ENCODE peak calls at places on chromosomes 7 and 10, in eight cellular contexts. One of them, this sample, is unnamed.

GRCh38 chr10:133308431-133309110 is at the start of the genes TUBGCP2 and ZNF511:
- DNase-seq in activated T-helper 1 cell treated with anti-CD3 and anti-CD28 coated beads, Interleukin-12 subunit alpha, Interleukin-12 subunit beta, Interleukin-2, Interleukin-4 antibody, amounts not matched to agents 30 ng/mL and 10 ng/mL and 1 ng/mL, durations not matched to agents 14 hours and 24 hours and 36 hours: peak
- DNase-seq in GM23338: peak
- DNase-seq in stimulated activated CD4-positive, alpha-beta T cell treated with anti-CD3 and anti-CD28 coated beads, Interleukin-15, amount 100 ng/mL, for 24 hours: peak
- DNase-seq in heart left ventricle: peak
- DNase-seq in kidney epithelial cell: no peak
- DNase-seq in ELR: peak
- DNase-seq in activated CD4-positive, CD25-positive, alpha-beta regulatory T cell: peak
- DNase-seq in this sample: peak

GRCh38 chr10:102678842-102679289 is 34.6 kb downstream of the TRIM8 start:
- DNase-seq in activated T-helper 1 cell treated with anti-CD3 and anti-CD28 coated beads, Interleukin-12 subunit alpha, Interleukin-12 subunit beta, Interleukin-2, Interleukin-4 antibody, amounts not matched to agents 30 ng/mL and 10 ng/mL and 1 ng/mL, durations not matched to agents 14 hours and 24 hours and 36 hours: no peak
- DNase-seq in GM23338: peak
- DNase-seq in stimulated activated CD4-positive, alpha-beta T cell treated with anti-CD3 and anti-CD28 coated beads, Interleukin-15, amount 100 ng/mL, for 24 hours: peak
- DNase-seq in heart left ventricle: peak
- DNase-seq in kidney epithelial cell: no peak
- DNase-seq in ELR: peak
- DNase-seq in activated CD4-positive, CD25-positive, alpha-beta regulatory T cell: no peak
- DNase-seq in this sample: peak

GRCh38 chr10:111128331-111129167 is 51.7 kb downstream of the ADRA2A start:
- DNase-seq in activated T-helper 1 cell treated with anti-CD3 and anti-CD28 coated beads, Interleukin-12 subunit alpha, Interleukin-12 subunit beta, Interleukin-2, Interleukin-4 antibody, amounts not matched to agents 30 ng/mL and 10 ng/mL and 1 ng/mL, durations not matched to agents 14 hours and 24 hours and 36 hours: no peak
- DNase-seq in GM23338: no peak
- DNase-seq in stimulated activated CD4-positive, alpha-beta T cell treated with anti-CD3 and anti-CD28 coated beads, Interleukin-15, amount 100 ng/mL, for 24 hours: no peak
- DNase-seq in heart left ventricle: no peak
- DNase-seq in kidney epithelial cell: peak
- DNase-seq in ELR: peak
- DNase-seq in activated CD4-positive, CD25-positive, alpha-beta regulatory T cell: no peak
- DNase-seq in this sample: no peak

GRCh38 chr7:44949315-44949714 is 29.5 kb downstream of the MYO1G start:
- DNase-seq in activated T-helper 1 cell treated with anti-CD3 and anti-CD28 coated beads, Interleukin-12 subunit alpha, Interleukin-12 subunit beta, Interleukin-2, Interleukin-4 antibody, amounts not matched to agents 30 ng/mL and 10 ng/mL and 1 ng/mL, durations not matched to agents 14 hours and 24 hours and 36 hours: no peak
- DNase-seq in GM23338: no peak
- DNase-seq in stimulated activated CD4-positive, alpha-beta T cell treated with anti-CD3 and anti-CD28 coated beads, Interleukin-15, amount 100 ng/mL, for 24 hours: no peak
- DNase-seq in heart left ventricle: no peak
- DNase-seq in kidney epithelial cell: no peak
- DNase-seq in ELR: no peak
- DNase-seq in activated CD4-positive, CD25-positive, alpha-beta regulatory T cell: no peak
- DNase-seq in this sample: no peak

GRCh38 chr7:46285856-46286255 is 364.8 kb upstream of the IGFBP3 start:
- DNase-seq in activated T-helper 1 cell treated with anti-CD3 and anti-CD28 coated beads, Interleukin-12 subunit alpha, Interleukin-12 subunit beta, Interleukin-2, Interleukin-4 antibody, amounts not matched to agents 30 ng/mL and 10 ng/mL and 1 ng/mL, durations not matched to agents 14 hours and 24 hours and 36 hours: no peak
- DNase-seq in GM23338: no peak
- DNase-seq in stimulated activated CD4-positive, alpha-beta T cell treated with anti-CD3 and anti-CD28 coated beads, Interleukin-15, amount 100 ng/mL, for 24 hours: no peak
- DNase-seq in heart left ventricle: no peak
- DNase-seq in kidney epithelial cell: no peak
- DNase-seq in ELR: no peak
- DNase-seq in activated CD4-positive, CD25-positive, alpha-beta regulatory T cell: no peak
- DNase-seq in this sample: no peak

GRCh38 chr7:43612599-43613589 is 30.0 kb downstream of the STK17A start:
- DNase-seq in activated T-helper 1 cell treated with anti-CD3 and anti-CD28 coated beads, Interleukin-12 subunit alpha, Interleukin-12 subunit beta, Interleukin-2, Interleukin-4 antibody, amounts not matched to agents 30 ng/mL and 10 ng/mL and 1 ng/mL, durations not matched to agents 14 hours and 24 hours and 36 hours: no peak
- DNase-seq in GM23338: no peak
- DNase-seq in stimulated activated CD4-positive, alpha-beta T cell treated with anti-CD3 and anti-CD28 coated beads, Interleukin-15, amount 100 ng/mL, for 24 hours: peak
- DNase-seq in heart left ventricle: no peak
- DNase-seq in kidney epithelial cell: no peak
- DNase-seq in ELR: no peak
- DNase-seq in activated CD4-positive, CD25-positive, alpha-beta regulatory T cell: no peak
- DNase-seq in this sample: peak

GRCh38 chr7:136528329-136528728 is 340.1 kb upstream of the CHRM2 start:
- DNase-seq in activated T-helper 1 cell treated with anti-CD3 and anti-CD28 coated beads, Interleukin-12 subunit alpha, Interleukin-12 subunit beta, Interleukin-2, Interleukin-4 antibody, amounts not matched to agents 30 ng/mL and 10 ng/mL and 1 ng/mL, durations not matched to agents 14 hours and 24 hours and 36 hours: no peak
- DNase-seq in GM23338: no peak
- DNase-seq in stimulated activated CD4-positive, alpha-beta T cell treated with anti-CD3 and anti-CD28 coated beads, Interleukin-15, amount 100 ng/mL, for 24 hours: no peak
- DNase-seq in heart left ventricle: no peak
- DNase-seq in kidney epithelial cell: peak
- DNase-seq in ELR: peak
- DNase-seq in activated CD4-positive, CD25-positive, alpha-beta regulatory T cell: no peak
- DNase-seq in this sample: no peak

GRCh38 chr10:12643279-12643678 is 293.9 kb downstream of the CAMK1D start:
- DNase-seq in activated T-helper 1 cell treated with anti-CD3 and anti-CD28 coated beads, Interleukin-12 subunit alpha, Interleukin-12 subunit beta, Interleukin-2, Interleukin-4 antibody, amounts not matched to agents 30 ng/mL and 10 ng/mL and 1 ng/mL, durations not matched to agents 14 hours and 24 hours and 36 hours: no peak
- DNase-seq in GM23338: peak
- DNase-seq in stimulated activated CD4-positive, alpha-beta T cell treated with anti-CD3 and anti-CD28 coated beads, Interleukin-15, amount 100 ng/mL, for 24 hours: no peak
- DNase-seq in heart left ventricle: no peak
- DNase-seq in kidney epithelial cell: no peak
- DNase-seq in ELR: no peak
- DNase-seq in activated CD4-positive, CD25-positive, alpha-beta regulatory T cell: no peak
- DNase-seq in this sample: no peak

GRCh38 chr7:147432068-147432467 is 1158.5 kb upstream of the C7orf33 start:
- DNase-seq in activated T-helper 1 cell treated with anti-CD3 and anti-CD28 coated beads, Interleukin-12 subunit alpha, Interleukin-12 subunit beta, Interleukin-2, Interleukin-4 antibody, amounts not matched to agents 30 ng/mL and 10 ng/mL and 1 ng/mL, durations not matched to agents 14 hours and 24 hours and 36 hours: no peak
- DNase-seq in GM23338: peak
- DNase-seq in stimulated activated CD4-positive, alpha-beta T cell treated with anti-CD3 and anti-CD28 coated beads, Interleukin-15, amount 100 ng/mL, for 24 hours: no peak
- DNase-seq in heart left ventricle: no peak
- DNase-seq in kidney epithelial cell: no peak
- DNase-seq in ELR: peak
- DNase-seq in activated CD4-positive, CD25-positive, alpha-beta regulatory T cell: no peak
- DNase-seq in this sample: no peak

GRCh38 chr10:49484501-49485230 is 54.3 kb downstream of the ERCC6 start:
- DNase-seq in activated T-helper 1 cell treated with anti-CD3 and anti-CD28 coated beads, Interleukin-12 subunit alpha, Interleukin-12 subunit beta, Interleukin-2, Interleukin-4 antibody, amounts not matched to agents 30 ng/mL and 10 ng/mL and 1 ng/mL, durations not matched to agents 14 hours and 24 hours and 36 hours: no peak
- DNase-seq in GM23338: no peak
- DNase-seq in stimulated activated CD4-positive, alpha-beta T cell treated with anti-CD3 and anti-CD28 coated beads, Interleukin-15, amount 100 ng/mL, for 24 hours: no peak
- DNase-seq in heart left ventricle: no peak
- DNase-seq in kidney epithelial cell: no peak
- DNase-seq in ELR: peak
- DNase-seq in activated CD4-positive, CD25-positive, alpha-beta regulatory T cell: no peak
- DNase-seq in this sample: no peak

GRCh38 chr10:110501142-110501937 is 3.6 kb downstream of the DUSP5 start:
- DNase-seq in activated T-helper 1 cell treated with anti-CD3 and anti-CD28 coated beads, Interleukin-12 subunit alpha, Interleukin-12 subunit beta, Interleukin-2, Interleukin-4 antibody, amounts not matched to agents 30 ng/mL and 10 ng/mL and 1 ng/mL, durations not matched to agents 14 hours and 24 hours and 36 hours: peak
- DNase-seq in GM23338: peak
- DNase-seq in stimulated activated CD4-positive, alpha-beta T cell treated with anti-CD3 and anti-CD28 coated beads, Interleukin-15, amount 100 ng/mL, for 24 hours: peak
- DNase-seq in heart left ventricle: peak
- DNase-seq in kidney epithelial cell: peak
- DNase-seq in ELR: peak
- DNase-seq in activated CD4-positive, CD25-positive, alpha-beta regulatory T cell: peak
- DNase-seq in this sample: peak

GRCh38 chr10:74081192-74081803 is 69.3 kb downstream of the AP3M1 start:
- DNase-seq in activated T-helper 1 cell treated with anti-CD3 and anti-CD28 coated beads, Interleukin-12 subunit alpha, Interleukin-12 subunit beta, Interleukin-2, Interleukin-4 antibody, amounts not matched to agents 30 ng/mL and 10 ng/mL and 1 ng/mL, durations not matched to agents 14 hours and 24 hours and 36 hours: peak
- DNase-seq in GM23338: peak
- DNase-seq in stimulated activated CD4-positive, alpha-beta T cell treated with anti-CD3 and anti-CD28 coated beads, Interleukin-15, amount 100 ng/mL, for 24 hours: peak
- DNase-seq in heart left ventricle: no peak
- DNase-seq in kidney epithelial cell: no peak
- DNase-seq in ELR: peak
- DNase-seq in activated CD4-positive, CD25-positive, alpha-beta regulatory T cell: no peak
- DNase-seq in this sample: peak

GRCh38 chr10:77926566-77927342 is at the start of gene DLG5:
- DNase-seq in activated T-helper 1 cell treated with anti-CD3 and anti-CD28 coated beads, Interleukin-12 subunit alpha, Interleukin-12 subunit beta, Interleukin-2, Interleukin-4 antibody, amounts not matched to agents 30 ng/mL and 10 ng/mL and 1 ng/mL, durations not matched to agents 14 hours and 24 hours and 36 hours: peak
- DNase-seq in GM23338: peak
- DNase-seq in stimulated activated CD4-positive, alpha-beta T cell treated with anti-CD3 and anti-CD28 coated beads, Interleukin-15, amount 100 ng/mL, for 24 hours: peak
- DNase-seq in heart left ventricle: peak
- DNase-seq in kidney epithelial cell: no peak
- DNase-seq in ELR: peak
- DNase-seq in activated CD4-positive, CD25-positive, alpha-beta regulatory T cell: no peak
- DNase-seq in this sample: peak

GRCh38 chr7:132964886-132965285 is 117.0 kb downstream of the CHCHD3 start:
- DNase-seq in activated T-helper 1 cell treated with anti-CD3 and anti-CD28 coated beads, Interleukin-12 subunit alpha, Interleukin-12 subunit beta, Interleukin-2, Interleukin-4 antibody, amounts not matched to agents 30 ng/mL and 10 ng/mL and 1 ng/mL, durations not matched to agents 14 hours and 24 hours and 36 hours: no peak
- DNase-seq in GM23338: no peak
- DNase-seq in stimulated activated CD4-positive, alpha-beta T cell treated with anti-CD3 and anti-CD28 coated beads, Interleukin-15, amount 100 ng/mL, for 24 hours: no peak
- DNase-seq in heart left ventricle: no peak
- DNase-seq in kidney epithelial cell: no peak
- DNase-seq in ELR: no peak
- DNase-seq in activated CD4-positive, CD25-positive, alpha-beta regulatory T cell: no peak
- DNase-seq in this sample: no peak

GRCh38 chr10:69861251-69862240 is 59.8 kb downstream of the COL13A1 start:
- DNase-seq in activated T-helper 1 cell treated with anti-CD3 and anti-CD28 coated beads, Interleukin-12 subunit alpha, Interleukin-12 subunit beta, Interleukin-2, Interleukin-4 antibody, amounts not matched to agents 30 ng/mL and 10 ng/mL and 1 ng/mL, durations not matched to agents 14 hours and 24 hours and 36 hours: no peak
- DNase-seq in GM23338: peak
- DNase-seq in stimulated activated CD4-positive, alpha-beta T cell treated with anti-CD3 and anti-CD28 coated beads, Interleukin-15, amount 100 ng/mL, for 24 hours: no peak
- DNase-seq in heart left ventricle: no peak
- DNase-seq in kidney epithelial cell: peak
- DNase-seq in ELR: peak
- DNase-seq in activated CD4-positive, CD25-positive, alpha-beta regulatory T cell: no peak
- DNase-seq in this sample: peak

GRCh38 chr10:62093863-62094291 is 174.8 kb downstream of the RTKN2 start:
- DNase-seq in activated T-helper 1 cell treated with anti-CD3 and anti-CD28 coated beads, Interleukin-12 subunit alpha, Interleukin-12 subunit beta, Interleukin-2, Interleukin-4 antibody, amounts not matched to agents 30 ng/mL and 10 ng/mL and 1 ng/mL, durations not matched to agents 14 hours and 24 hours and 36 hours: no peak
- DNase-seq in GM23338: no peak
- DNase-seq in stimulated activated CD4-positive, alpha-beta T cell treated with anti-CD3 and anti-CD28 coated beads, Interleukin-15, amount 100 ng/mL, for 24 hours: no peak
- DNase-seq in heart left ventricle: no peak
- DNase-seq in kidney epithelial cell: peak
- DNase-seq in ELR: peak
- DNase-seq in activated CD4-positive, CD25-positive, alpha-beta regulatory T cell: no peak
- DNase-seq in this sample: no peak

GRCh38 chr7:129074361-129074871 is 19.5 kb upstream of the TNPO3 start:
- DNase-seq in activated T-helper 1 cell treated with anti-CD3 and anti-CD28 coated beads, Interleukin-12 subunit alpha, Interleukin-12 subunit beta, Interleukin-2, Interleukin-4 antibody, amounts not matched to agents 30 ng/mL and 10 ng/mL and 1 ng/mL, durations not matched to agents 14 hours and 24 hours and 36 hours: no peak
- DNase-seq in GM23338: no peak
- DNase-seq in stimulated activated CD4-positive, alpha-beta T cell treated with anti-CD3 and anti-CD28 coated beads, Interleukin-15, amount 100 ng/mL, for 24 hours: no peak
- DNase-seq in heart left ventricle: no peak
- DNase-seq in kidney epithelial cell: no peak
- DNase-seq in ELR: no peak
- DNase-seq in activated CD4-positive, CD25-positive, alpha-beta regulatory T cell: no peak
- DNase-seq in this sample: no peak

GRCh38 chr10:130337305-130337640 is 201.1 kb downstream of the GLRX3 start:
- DNase-seq in activated T-helper 1 cell treated with anti-CD3 and anti-CD28 coated beads, Interleukin-12 subunit alpha, Interleukin-12 subunit beta, Interleukin-2, Interleukin-4 antibody, amounts not matched to agents 30 ng/mL and 10 ng/mL and 1 ng/mL, durations not matched to agents 14 hours and 24 hours and 36 hours: no peak
- DNase-seq in GM23338: no peak
- DNase-seq in stimulated activated CD4-positive, alpha-beta T cell treated with anti-CD3 and anti-CD28 coated beads, Interleukin-15, amount 100 ng/mL, for 24 hours: no peak
- DNase-seq in heart left ventricle: no peak
- DNase-seq in kidney epithelial cell: no peak
- DNase-seq in ELR: no peak
- DNase-seq in activated CD4-positive, CD25-positive, alpha-beta regulatory T cell: no peak
- DNase-seq in this sample: no peak

GRCh38 chr7:130865408-130866236 is 131.6 kb upstream of the KLF14 start:
- DNase-seq in activated T-helper 1 cell treated with anti-CD3 and anti-CD28 coated beads, Interleukin-12 subunit alpha, Interleukin-12 subunit beta, Interleukin-2, Interleukin-4 antibody, amounts not matched to agents 30 ng/mL and 10 ng/mL and 1 ng/mL, durations not matched to agents 14 hours and 24 hours and 36 hours: no peak
- DNase-seq in GM23338: peak
- DNase-seq in stimulated activated CD4-positive, alpha-beta T cell treated with anti-CD3 and anti-CD28 coated beads, Interleukin-15, amount 100 ng/mL, for 24 hours: no peak
- DNase-seq in heart left ventricle: no peak
- DNase-seq in kidney epithelial cell: no peak
- DNase-seq in ELR: peak
- DNase-seq in activated CD4-positive, CD25-positive, alpha-beta regulatory T cell: no peak
- DNase-seq in this sample: no peak

GRCh38 chr7:44279286-44279685 is 46.1 kb downstream of the CAMK2B start:
- DNase-seq in activated T-helper 1 cell treated with anti-CD3 and anti-CD28 coated beads, Interleukin-12 subunit alpha, Interleukin-12 subunit beta, Interleukin-2, Interleukin-4 antibody, amounts not matched to agents 30 ng/mL and 10 ng/mL and 1 ng/mL, durations not matched to agents 14 hours and 24 hours and 36 hours: no peak
- DNase-seq in GM23338: no peak
- DNase-seq in stimulated activated CD4-positive, alpha-beta T cell treated with anti-CD3 and anti-CD28 coated beads, Interleukin-15, amount 100 ng/mL, for 24 hours: peak
- DNase-seq in heart left ventricle: no peak
- DNase-seq in kidney epithelial cell: no peak
- DNase-seq in ELR: no peak
- DNase-seq in activated CD4-positive, CD25-positive, alpha-beta regulatory T cell: no peak
- DNase-seq in this sample: peak

GRCh38 chr10:77391605-77392235 is 245.9 kb downstream of the KCNMA1 start:
- DNase-seq in activated T-helper 1 cell treated with anti-CD3 and anti-CD28 coated beads, Interleukin-12 subunit alpha, Interleukin-12 subunit beta, Interleukin-2, Interleukin-4 antibody, amounts not matched to agents 30 ng/mL and 10 ng/mL and 1 ng/mL, durations not matched to agents 14 hours and 24 hours and 36 hours: no peak
- DNase-seq in GM23338: peak
- DNase-seq in stimulated activated CD4-positive, alpha-beta T cell treated with anti-CD3 and anti-CD28 coated beads, Interleukin-15, amount 100 ng/mL, for 24 hours: peak
- DNase-seq in heart left ventricle: peak
- DNase-seq in kidney epithelial cell: no peak
- DNase-seq in ELR: peak
- DNase-seq in activated CD4-positive, CD25-positive, alpha-beta regulatory T cell: no peak
- DNase-seq in this sample: peak

GRCh38 chr10:133165556-133166503 is 5.8 kb downstream of the KNDC1 start:
- DNase-seq in activated T-helper 1 cell treated with anti-CD3 and anti-CD28 coated beads, Interleukin-12 subunit alpha, Interleukin-12 subunit beta, Interleukin-2, Interleukin-4 antibody, amounts not matched to agents 30 ng/mL and 10 ng/mL and 1 ng/mL, durations not matched to agents 14 hours and 24 hours and 36 hours: no peak
- DNase-seq in GM23338: no peak
- DNase-seq in stimulated activated CD4-positive, alpha-beta T cell treated with anti-CD3 and anti-CD28 coated beads, Interleukin-15, amount 100 ng/mL, for 24 hours: no peak
- DNase-seq in heart left ventricle: peak
- DNase-seq in kidney epithelial cell: no peak
- DNase-seq in ELR: no peak
- DNase-seq in activated CD4-positive, CD25-positive, alpha-beta regulatory T cell: no peak
- DNase-seq in this sample: no peak

GRCh38 chr10:73997479-73997805 is 474 bp upstream of the VCL start:
- DNase-seq in activated T-helper 1 cell treated with anti-CD3 and anti-CD28 coated beads, Interleukin-12 subunit alpha, Interleukin-12 subunit beta, Interleukin-2, Interleukin-4 antibody, amounts not matched to agents 30 ng/mL and 10 ng/mL and 1 ng/mL, durations not matched to agents 14 hours and 24 hours and 36 hours: no peak
- DNase-seq in GM23338: no peak
- DNase-seq in stimulated activated CD4-positive, alpha-beta T cell treated with anti-CD3 and anti-CD28 coated beads, Interleukin-15, amount 100 ng/mL, for 24 hours: peak
- DNase-seq in heart left ventricle: no peak
- DNase-seq in kidney epithelial cell: no peak
- DNase-seq in ELR: no peak
- DNase-seq in activated CD4-positive, CD25-positive, alpha-beta regulatory T cell: peak
- DNase-seq in this sample: no peak

GRCh38 chr7:150341263-150342118 is at the start of gene RARRES2:
- DNase-seq in activated T-helper 1 cell treated with anti-CD3 and anti-CD28 coated beads, Interleukin-12 subunit alpha, Interleukin-12 subunit beta, Interleukin-2, Interleukin-4 antibody, amounts not matched to agents 30 ng/mL and 10 ng/mL and 1 ng/mL, durations not matched to agents 14 hours and 24 hours and 36 hours: no peak
- DNase-seq in GM23338: peak
- DNase-seq in stimulated activated CD4-positive, alpha-beta T cell treated with anti-CD3 and anti-CD28 coated beads, Interleukin-15, amount 100 ng/mL, for 24 hours: no peak
- DNase-seq in heart left ventricle: no peak
- DNase-seq in kidney epithelial cell: no peak
- DNase-seq in ELR: no peak
- DNase-seq in activated CD4-positive, CD25-positive, alpha-beta regulatory T cell: no peak
- DNase-seq in this sample: no peak

GRCh38 chr10:120971671-120972070 is 120.5 kb downstream of the WDR11 start:
- DNase-seq in activated T-helper 1 cell treated with anti-CD3 and anti-CD28 coated beads, Interleukin-12 subunit alpha, Interleukin-12 subunit beta, Interleukin-2, Interleukin-4 antibody, amounts not matched to agents 30 ng/mL and 10 ng/mL and 1 ng/mL, durations not matched to agents 14 hours and 24 hours and 36 hours: no peak
- DNase-seq in GM23338: no peak
- DNase-seq in stimulated activated CD4-positive, alpha-beta T cell treated with anti-CD3 and anti-CD28 coated beads, Interleukin-15, amount 100 ng/mL, for 24 hours: no peak
- DNase-seq in heart left ventricle: no peak
- DNase-seq in kidney epithelial cell: no peak
- DNase-seq in ELR: no peak
- DNase-seq in activated CD4-positive, CD25-positive, alpha-beta regulatory T cell: no peak
- DNase-seq in this sample: no peak

GRCh38 chr7:112283382-112283910 is 77.0 kb downstream of the ZNF277 start:
- DNase-seq in activated T-helper 1 cell treated with anti-CD3 and anti-CD28 coated beads, Interleukin-12 subunit alpha, Interleukin-12 subunit beta, Interleukin-2, Interleukin-4 antibody, amounts not matched to agents 30 ng/mL and 10 ng/mL and 1 ng/mL, durations not matched to agents 14 hours and 24 hours and 36 hours: no peak
- DNase-seq in GM23338: no peak
- DNase-seq in stimulated activated CD4-positive, alpha-beta T cell treated with anti-CD3 and anti-CD28 coated beads, Interleukin-15, amount 100 ng/mL, for 24 hours: no peak
- DNase-seq in heart left ventricle: no peak
- DNase-seq in kidney epithelial cell: no peak
- DNase-seq in ELR: no peak
- DNase-seq in activated CD4-positive, CD25-positive, alpha-beta regulatory T cell: no peak
- DNase-seq in this sample: no peak

GRCh38 chr7:2736411-2736914 is 48.5 kb downstream of the AMZ1 start:
- DNase-seq in activated T-helper 1 cell treated with anti-CD3 and anti-CD28 coated beads, Interleukin-12 subunit alpha, Interleukin-12 subunit beta, Interleukin-2, Interleukin-4 antibody, amounts not matched to agents 30 ng/mL and 10 ng/mL and 1 ng/mL, durations not matched to agents 14 hours and 24 hours and 36 hours: no peak
- DNase-seq in GM23338: peak
- DNase-seq in stimulated activated CD4-positive, alpha-beta T cell treated with anti-CD3 and anti-CD28 coated beads, Interleukin-15, amount 100 ng/mL, for 24 hours: no peak
- DNase-seq in heart left ventricle: peak
- DNase-seq in kidney epithelial cell: no peak
- DNase-seq in ELR: no peak
- DNase-seq in activated CD4-positive, CD25-positive, alpha-beta regulatory T cell: no peak
- DNase-seq in this sample: peak

GRCh38 chr7:50837965-50838364 is 55.3 kb upstream of the GRB10 start:
- DNase-seq in activated T-helper 1 cell treated with anti-CD3 and anti-CD28 coated beads, Interleukin-12 subunit alpha, Interleukin-12 subunit beta, Interleukin-2, Interleukin-4 antibody, amounts not matched to agents 30 ng/mL and 10 ng/mL and 1 ng/mL, durations not matched to agents 14 hours and 24 hours and 36 hours: no peak
- DNase-seq in GM23338: no peak
- DNase-seq in stimulated activated CD4-positive, alpha-beta T cell treated with anti-CD3 and anti-CD28 coated beads, Interleukin-15, amount 100 ng/mL, for 24 hours: no peak
- DNase-seq in heart left ventricle: no peak
- DNase-seq in kidney epithelial cell: no peak
- DNase-seq in ELR: peak
- DNase-seq in activated CD4-positive, CD25-positive, alpha-beta regulatory T cell: no peak
- DNase-seq in this sample: no peak

GRCh38 chr7:102180727-102181126 is 105.9 kb upstream of the SH2B2 start:
- DNase-seq in activated T-helper 1 cell treated with anti-CD3 and anti-CD28 coated beads, Interleukin-12 subunit alpha, Interleukin-12 subunit beta, Interleukin-2, Interleukin-4 antibody, amounts not matched to agents 30 ng/mL and 10 ng/mL and 1 ng/mL, durations not matched to agents 14 hours and 24 hours and 36 hours: no peak
- DNase-seq in GM23338: no peak
- DNase-seq in stimulated activated CD4-positive, alpha-beta T cell treated with anti-CD3 and anti-CD28 coated beads, Interleukin-15, amount 100 ng/mL, for 24 hours: no peak
- DNase-seq in heart left ventricle: no peak
- DNase-seq in kidney epithelial cell: no peak
- DNase-seq in ELR: no peak
- DNase-seq in activated CD4-positive, CD25-positive, alpha-beta regulatory T cell: no peak
- DNase-seq in this sample: no peak

GRCh38 chr10:63700935-63701263 is 179.7 kb downstream of the REEP3 start:
- DNase-seq in activated T-helper 1 cell treated with anti-CD3 and anti-CD28 coated beads, Interleukin-12 subunit alpha, Interleukin-12 subunit beta, Interleukin-2, Interleukin-4 antibody, amounts not matched to agents 30 ng/mL and 10 ng/mL and 1 ng/mL, durations not matched to agents 14 hours and 24 hours and 36 hours: no peak
- DNase-seq in GM23338: no peak
- DNase-seq in stimulated activated CD4-positive, alpha-beta T cell treated with anti-CD3 and anti-CD28 coated beads, Interleukin-15, amount 100 ng/mL, for 24 hours: no peak
- DNase-seq in heart left ventricle: no peak
- DNase-seq in kidney epithelial cell: no peak
- DNase-seq in ELR: peak
- DNase-seq in activated CD4-positive, CD25-positive, alpha-beta regulatory T cell: no peak
- DNase-seq in this sample: no peak

GRCh38 chr10:97687785-97688781 is 1.0 kb upstream of the AVPI1 start:
- DNase-seq in activated T-helper 1 cell treated with anti-CD3 and anti-CD28 coated beads, Interleukin-12 subunit alpha, Interleukin-12 subunit beta, Interleukin-2, Interleukin-4 antibody, amounts not matched to agents 30 ng/mL and 10 ng/mL and 1 ng/mL, durations not matched to agents 14 hours and 24 hours and 36 hours: no peak
- DNase-seq in GM23338: peak
- DNase-seq in stimulated activated CD4-positive, alpha-beta T cell treated with anti-CD3 and anti-CD28 coated beads, Interleukin-15, amount 100 ng/mL, for 24 hours: no peak
- DNase-seq in heart left ventricle: no peak
- DNase-seq in kidney epithelial cell: no peak
- DNase-seq in ELR: peak
- DNase-seq in activated CD4-positive, CD25-positive, alpha-beta regulatory T cell: no peak
- DNase-seq in this sample: no peak

GRCh38 chr7:55641273-55641691 is 69.0 kb upstream of the VOPP1 start:
- DNase-seq in activated T-helper 1 cell treated with anti-CD3 and anti-CD28 coated beads, Interleukin-12 subunit alpha, Interleukin-12 subunit beta, Interleukin-2, Interleukin-4 antibody, amounts not matched to agents 30 ng/mL and 10 ng/mL and 1 ng/mL, durations not matched to agents 14 hours and 24 hours and 36 hours: peak
- DNase-seq in GM23338: peak
- DNase-seq in stimulated activated CD4-positive, alpha-beta T cell treated with anti-CD3 and anti-CD28 coated beads, Interleukin-15, amount 100 ng/mL, for 24 hours: peak
- DNase-seq in heart left ventricle: peak
- DNase-seq in kidney epithelial cell: peak
- DNase-seq in ELR: peak
- DNase-seq in activated CD4-positive, CD25-positive, alpha-beta regulatory T cell: peak
- DNase-seq in this sample: peak

GRCh38 chr10:133260895-133261725 is 15.6 kb downstream of the ADAM8 start:
- DNase-seq in activated T-helper 1 cell treated with anti-CD3 and anti-CD28 coated beads, Interleukin-12 subunit alpha, Interleukin-12 subunit beta, Interleukin-2, Interleukin-4 antibody, amounts not matched to agents 30 ng/mL and 10 ng/mL and 1 ng/mL, durations not matched to agents 14 hours and 24 hours and 36 hours: peak
- DNase-seq in GM23338: peak
- DNase-seq in stimulated activated CD4-positive, alpha-beta T cell treated with anti-CD3 and anti-CD28 coated beads, Interleukin-15, amount 100 ng/mL, for 24 hours: peak
- DNase-seq in heart left ventricle: peak
- DNase-seq in kidney epithelial cell: no peak
- DNase-seq in ELR: peak
- DNase-seq in activated CD4-positive, CD25-positive, alpha-beta regulatory T cell: peak
- DNase-seq in this sample: peak

GRCh38 chr10:32332299-32332750 is 14.6 kb downstream of the EPC1 start:
- DNase-seq in activated T-helper 1 cell treated with anti-CD3 and anti-CD28 coated beads, Interleukin-12 subunit alpha, Interleukin-12 subunit beta, Interleukin-2, Interleukin-4 antibody, amounts not matched to agents 30 ng/mL and 10 ng/mL and 1 ng/mL, durations not matched to agents 14 hours and 24 hours and 36 hours: peak
- DNase-seq in GM23338: no peak
- DNase-seq in stimulated activated CD4-positive, alpha-beta T cell treated with anti-CD3 and anti-CD28 coated beads, Interleukin-15, amount 100 ng/mL, for 24 hours: peak
- DNase-seq in heart left ventricle: no peak
- DNase-seq in kidney epithelial cell: peak
- DNase-seq in ELR: no peak
- DNase-seq in activated CD4-positive, CD25-positive, alpha-beta regulatory T cell: peak
- DNase-seq in this sample: peak

This sample was measured in activated CD4-positive, alpha-beta memory T cell treated with anti-CD3 and anti-CD28 coated beads for 36 hours.